ENCODE peak calls at places on chromosome X, in five cellular contexts. One of them, this sample, is unnamed.
A peak's percentile ranks its signal among the peaks of the same experiment; 100 is the strongest.

GRCh38 chrX:418927-419729 is 32.4 kb upstream of the PPP2R3B start:
- DNase-seq in GM20000: no peak
- DNase-seq in AG09309: no peak
- DNase-seq in IMR-90: no peak
- DNase-seq in HL-60: no peak
- DNase-seq in this sample: no peak

GRCh38 chrX:15714529-15714928 is 23.5 kb upstream of the CA5B start:
- DNase-seq in GM20000: no peak
- DNase-seq in AG09309: no peak
- DNase-seq in IMR-90: no peak
- DNase-seq in HL-60: no peak
- DNase-seq in this sample: no peak

GRCh38 chrX:134247492-134247891 is 10.5 kb downstream of the CCDC160 start:
- DNase-seq in GM20000: no peak
- DNase-seq in AG09309: no peak
- DNase-seq in IMR-90: no peak
- DNase-seq in HL-60: no peak
- DNase-seq in this sample: no peak

GRCh38 chrX:1600406-1601050 is 9.1 kb downstream of the AKAP17A start:
- DNase-seq in GM20000: peak; percentile 30
- DNase-seq in AG09309: no peak
- DNase-seq in IMR-90: no peak
- DNase-seq in HL-60: no peak
- DNase-seq in this sample: peak; percentile 68

GRCh38 chrX:54495814-54496516 is at the start of gene FGD1:
- DNase-seq in GM20000: peak; percentile 71
- DNase-seq in AG09309: no peak
- DNase-seq in IMR-90: peak; percentile 41
- DNase-seq in HL-60: no peak
- DNase-seq in this sample: peak; percentile 76

GRCh38 chrX:114075073-114075673 is 508.7 kb upstream of the HTR2C start:
- DNase-seq in GM20000: no peak
- DNase-seq in AG09309: no peak
- DNase-seq in IMR-90: no peak
- DNase-seq in HL-60: no peak
- DNase-seq in this sample: no peak

GRCh38 chrX:44937606-44938005 is 64.6 kb downstream of the KDM6A start:
- DNase-seq in GM20000: no peak
- DNase-seq in AG09309: no peak
- DNase-seq in IMR-90: no peak
- DNase-seq in HL-60: no peak
- DNase-seq in this sample: no peak

GRCh38 chrX:135596495-135596894 is 76.0 kb downstream of the INTS6L start:
- DNase-seq in GM20000: peak; percentile 28
- DNase-seq in AG09309: no peak
- DNase-seq in IMR-90: peak; percentile 16
- DNase-seq in HL-60: peak; percentile 45
- DNase-seq in this sample: no peak

GRCh38 chrX:37454537-37455285 is 105.5 kb downstream of the PRRG1 start:
- DNase-seq in GM20000: no peak
- DNase-seq in AG09309: no peak
- DNase-seq in IMR-90: peak; percentile 29
- DNase-seq in HL-60: no peak
- DNase-seq in this sample: no peak

GRCh38 chrX:142095816-142096215 is 109.3 kb downstream of the MAGEC2 start:
- DNase-seq in GM20000: no peak
- DNase-seq in AG09309: no peak
- DNase-seq in IMR-90: no peak
- DNase-seq in HL-60: no peak
- DNase-seq in this sample: no peak

GRCh38 chrX:11381464-11381863 is 88.3 kb downstream of the AMELX start:
- DNase-seq in GM20000: peak; percentile 2
- DNase-seq in AG09309: peak; percentile 24
- DNase-seq in IMR-90: peak; percentile 63
- DNase-seq in HL-60: peak; percentile 39
- DNase-seq in this sample: no peak

GRCh38 chrX:13599491-13599890 is 30.1 kb downstream of the EGFL6 start:
- DNase-seq in GM20000: no peak
- DNase-seq in AG09309: no peak
- DNase-seq in IMR-90: no peak
- DNase-seq in HL-60: no peak
- DNase-seq in this sample: no peak

GRCh38 chrX:139642241-139642927 is 65.6 kb downstream of the MCF2 start:
- DNase-seq in GM20000: no peak
- DNase-seq in AG09309: no peak
- DNase-seq in IMR-90: no peak
- DNase-seq in HL-60: no peak
- DNase-seq in this sample: no peak

GRCh38 chrX:22134681-22135080 is 102.6 kb downstream of the PHEX start:
- DNase-seq in GM20000: no peak
- DNase-seq in AG09309: peak; percentile 11
- DNase-seq in IMR-90: peak; percentile 86
- DNase-seq in HL-60: no peak
- DNase-seq in this sample: no peak

GRCh38 chrX:38886112-38886511 is 84.9 kb downstream of the MID1IP1 start:
- DNase-seq in GM20000: no peak
- DNase-seq in AG09309: no peak
- DNase-seq in IMR-90: no peak
- DNase-seq in HL-60: no peak
- DNase-seq in this sample: no peak

GRCh38 chrX:47915886-47916493 is 79.3 kb downstream of the ZNF81 start:
- DNase-seq in GM20000: no peak
- DNase-seq in AG09309: no peak
- DNase-seq in IMR-90: no peak
- DNase-seq in HL-60: no peak
- DNase-seq in this sample: no peak

GRCh38 chrX:94492541-94492940 is 818.5 kb downstream of the FAM133A start:
- DNase-seq in GM20000: no peak
- DNase-seq in AG09309: no peak
- DNase-seq in IMR-90: no peak
- DNase-seq in HL-60: no peak
- DNase-seq in this sample: no peak

GRCh38 chrX:71667328-71668247 is at the start of gene LOC101059915:
- DNase-seq in GM20000: no peak
- DNase-seq in AG09309: no peak
- DNase-seq in IMR-90: no peak
- DNase-seq in HL-60: no peak
- DNase-seq in this sample: no peak

GRCh38 chrX:55056820-55057690 is 17.8 kb upstream of the PAGE2B start:
- DNase-seq in GM20000: no peak
- DNase-seq in AG09309: peak; percentile 3
- DNase-seq in IMR-90: peak; percentile 19
- DNase-seq in HL-60: no peak
- DNase-seq in this sample: no peak

GRCh38 chrX:132505116-132505515 is 16.3 kb upstream of the MBNL3 start:
- DNase-seq in GM20000: no peak
- DNase-seq in AG09309: peak; percentile 18
- DNase-seq in IMR-90: no peak
- DNase-seq in HL-60: no peak
- DNase-seq in this sample: no peak

GRCh38 chrX:48470833-48471118 is 716 bp upstream of the SLC38A5 start:
- DNase-seq in GM20000: no peak
- DNase-seq in AG09309: no peak
- DNase-seq in IMR-90: no peak
- DNase-seq in HL-60: no peak
- DNase-seq in this sample: no peak

GRCh38 chrX:108224727-108225455 is 133.3 kb downstream of the ATG4A start:
- DNase-seq in GM20000: peak; percentile 20
- DNase-seq in AG09309: no peak
- DNase-seq in IMR-90: peak; percentile 31
- DNase-seq in HL-60: no peak
- DNase-seq in this sample: no peak

GRCh38 chrX:3143043-3143799 is 102.0 kb downstream of the ARSF start:
- DNase-seq in GM20000: no peak
- DNase-seq in AG09309: no peak
- DNase-seq in IMR-90: no peak
- DNase-seq in HL-60: peak; percentile 67
- DNase-seq in this sample: no peak

GRCh38 chrX:41308884-41309655 is 24.9 kb upstream of the DDX3X start:
- DNase-seq in GM20000: no peak
- DNase-seq in AG09309: no peak
- DNase-seq in IMR-90: no peak
- DNase-seq in HL-60: peak; percentile 36
- DNase-seq in this sample: no peak

GRCh38 chrX:155070038-155070437 is 898 bp downstream of the CMC4 start:
- DNase-seq in GM20000: no peak
- DNase-seq in AG09309: no peak
- DNase-seq in IMR-90: no peak
- DNase-seq in HL-60: no peak
- DNase-seq in this sample: no peak

GRCh38 chrX:104419211-104419610 is 146.8 kb upstream of the IL1RAPL2 start:
- DNase-seq in GM20000: no peak
- DNase-seq in AG09309: no peak
- DNase-seq in IMR-90: no peak
- DNase-seq in HL-60: no peak
- DNase-seq in this sample: no peak

GRCh38 chrX:15653961-15654360 is 10.6 kb downstream of the CLTRN start:
- DNase-seq in GM20000: no peak
- DNase-seq in AG09309: no peak
- DNase-seq in IMR-90: no peak
- DNase-seq in HL-60: no peak
- DNase-seq in this sample: no peak

DNA sequence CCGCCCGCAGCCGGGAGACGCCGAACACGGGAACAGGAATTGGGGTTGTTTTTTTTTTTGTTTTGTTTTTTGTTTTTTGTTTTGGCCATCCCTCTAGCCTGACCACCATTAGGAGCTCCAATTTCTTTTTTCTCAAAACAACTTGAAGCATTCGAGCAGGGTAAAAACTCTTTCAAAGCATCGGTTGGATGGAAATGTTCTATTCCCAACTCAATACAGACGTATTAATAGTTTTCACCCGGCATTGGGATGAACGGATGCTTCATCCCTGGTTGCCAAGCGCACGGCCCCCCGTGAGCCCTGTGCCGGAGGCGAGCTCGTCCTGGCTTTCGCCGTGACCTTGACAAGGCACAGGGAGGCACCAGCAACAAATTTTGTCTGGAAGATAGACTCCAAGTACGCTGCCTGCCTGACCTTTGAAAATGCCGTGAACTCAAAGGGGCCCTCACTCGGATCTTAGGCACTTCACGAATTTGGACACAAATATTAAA is 352 bp upstream of the MAP3K15 start:
- DNase-seq in GM20000: peak; percentile 5
- DNase-seq in AG09309: no peak
- DNase-seq in IMR-90: no peak
- DNase-seq in HL-60: no peak
- DNase-seq in this sample: no peak
- TF ChIP-seq CTCF in GM20000: peak; percentile 12
- TF ChIP-seq CTCF in AG09309: no peak
- TF ChIP-seq CTCF in IMR-90: no peak
- TF ChIP-seq CTCF in HL-60: no peak
- TF ChIP-seq CTCF in this sample: peak; percentile 60

GRCh38 chrX:106963111-106963510 is 36.9 kb downstream of the MORC4 start:
- DNase-seq in GM20000: no peak
- DNase-seq in AG09309: no peak
- DNase-seq in IMR-90: peak; percentile 5
- DNase-seq in HL-60: no peak
- DNase-seq in this sample: no peak

GRCh38 chrX:106955004-106955772 is 35.0 kb downstream of the CLDN2 start:
- DNase-seq in GM20000: no peak
- DNase-seq in AG09309: no peak
- DNase-seq in IMR-90: peak; percentile 48
- DNase-seq in HL-60: no peak
- DNase-seq in this sample: no peak

GRCh38 chrX:106957856-106958255 is 37.7 kb downstream of the CLDN2 start:
- DNase-seq in GM20000: no peak
- DNase-seq in AG09309: no peak
- DNase-seq in IMR-90: peak; percentile 3
- DNase-seq in HL-60: no peak
- DNase-seq in this sample: no peak

GRCh38 chrX:106964290-106964689 is 35.7 kb downstream of the MORC4 start:
- DNase-seq in GM20000: no peak
- DNase-seq in AG09309: no peak
- DNase-seq in IMR-90: no peak
- DNase-seq in HL-60: no peak
- DNase-seq in this sample: no peak

DNA sequence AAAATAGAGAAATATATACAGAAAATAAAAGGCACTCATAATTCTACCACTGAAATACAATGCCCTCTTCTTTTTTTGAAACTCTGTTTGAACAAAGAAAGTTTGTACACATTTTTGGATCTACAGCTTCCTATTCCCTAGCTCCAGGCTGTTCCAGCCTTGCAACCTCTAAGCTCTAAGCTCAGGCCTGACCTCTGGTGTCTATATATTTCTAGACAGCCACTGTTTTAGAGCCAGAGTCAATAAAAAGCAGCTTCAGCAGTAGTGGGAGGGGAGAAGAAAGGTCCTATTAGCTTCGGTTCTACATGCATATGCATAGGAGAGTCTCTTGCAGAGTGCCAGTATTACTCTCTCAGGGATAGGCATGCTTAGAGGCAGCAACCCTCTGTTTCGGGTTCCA is 39.7 kb downstream of the CLDN2 start:
- DNase-seq in GM20000: no peak
- DNase-seq in AG09309: no peak
- DNase-seq in IMR-90: peak; percentile 33
- DNase-seq in HL-60: no peak
- DNase-seq in this sample: no peak
- TF ChIP-seq CTCF in GM20000: no peak
- TF ChIP-seq CTCF in AG09309: peak; percentile 39
- TF ChIP-seq CTCF in IMR-90: peak; percentile 41
- TF ChIP-seq CTCF in HL-60: no peak
- TF ChIP-seq CTCF in this sample: peak; percentile 62

DNA sequence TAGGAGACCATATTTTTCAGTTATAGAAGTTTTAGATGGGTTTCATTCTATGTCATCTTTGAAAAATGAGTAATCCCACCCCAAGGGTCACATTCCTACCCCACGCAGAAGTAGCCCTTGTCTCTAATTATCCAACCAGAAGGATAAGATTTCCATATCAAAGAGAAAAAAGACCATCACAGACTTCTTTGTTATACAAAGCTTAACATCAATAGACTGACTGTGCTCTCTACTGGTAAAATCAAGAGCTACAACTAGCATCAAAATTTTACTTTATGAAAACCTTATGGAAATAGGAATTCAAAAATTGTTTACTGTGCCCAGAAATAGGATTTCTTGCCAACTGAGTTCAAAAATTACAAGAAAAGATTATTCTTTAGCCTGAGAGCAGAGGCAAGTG is 24.9 kb downstream of the TNMD start:
- DNase-seq in GM20000: no peak
- DNase-seq in AG09309: no peak
- DNase-seq in IMR-90: no peak
- DNase-seq in HL-60: no peak
- DNase-seq in this sample: no peak
- TF ChIP-seq CTCF in GM20000: no peak
- TF ChIP-seq CTCF in AG09309: peak; percentile 5
- TF ChIP-seq CTCF in IMR-90: peak; percentile 6
- TF ChIP-seq CTCF in HL-60: no peak
- TF ChIP-seq CTCF in this sample: peak; percentile 46

DNA sequence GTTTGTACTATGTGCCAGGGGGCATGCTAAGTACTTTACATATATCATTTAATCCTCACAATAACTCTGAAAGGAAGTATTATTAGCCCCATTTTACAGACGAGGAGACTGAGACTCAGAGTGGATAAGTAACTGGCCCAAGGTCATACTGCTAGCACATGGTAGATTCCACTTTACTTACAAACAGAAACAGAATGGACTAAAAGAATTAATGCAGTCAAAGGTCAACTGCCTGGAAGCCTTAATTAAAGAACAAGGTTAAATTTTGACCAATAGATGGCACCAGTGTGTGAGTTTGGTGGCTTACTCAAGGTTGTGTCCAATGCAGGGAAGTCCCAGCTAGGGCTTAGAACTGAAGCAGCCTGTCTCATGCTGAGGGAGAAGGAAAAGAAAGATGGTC is 4.7 kb downstream of the RIPPLY1 start:
- DNase-seq in GM20000: peak; percentile 18
- DNase-seq in AG09309: no peak
- DNase-seq in IMR-90: peak; percentile 53
- DNase-seq in HL-60: peak; percentile 31
- DNase-seq in this sample: no peak
- TF ChIP-seq CTCF in GM20000: no peak
- TF ChIP-seq CTCF in AG09309: peak; percentile 29
- TF ChIP-seq CTCF in IMR-90: peak; percentile 55
- TF ChIP-seq CTCF in HL-60: no peak
- TF ChIP-seq CTCF in this sample: peak; percentile 58

This sample was measured in type B pancreatic cell.